ENCODE peak calls at places on chromosomes 16 and 17, in ten cellular contexts. W, M, S, K, A, T, C, G, D and U are unnamed samples.

GRCh38 chr16:56792960-56793359 is 63.0 kb downstream of the NUP93 start:
- DNase-seq in A (peak), M (no peak), T (no peak), G (no peak), W (no peak), D (no peak), K (no peak), S (no peak), C (no peak), U (no peak)

GRCh38 chr16:86495756-86496261 is 14.5 kb upstream of the FOXF1 start:
- DNase-seq in A (no peak), C (no peak), K (no peak), T (no peak), G (no peak), W (no peak), D (no peak), M (no peak), S (no peak), U (no peak)

GRCh38 chr16:30096862-30097563 is 1.0 kb upstream of the YPEL3 start:
- DNase-seq in M (no peak), G (peak), A (no peak), D (no peak), T (peak), S (no peak), W (no peak), K (peak), C (no peak), U (no peak)

GRCh38 chr17:47324224-47325020 is 667 bp downstream of the EFCAB13 start:
- DNase-seq in G (peak), K (peak), W (no peak), C (peak), S (no peak), A (peak), D (peak), T (peak), M (peak), U (peak)

GRCh38 chr17:16933317-16934132 is 38.4 kb downstream of the TNFRSF13B start:
- DNase-seq in S (no peak), W (no peak), A (no peak), D (no peak), T (no peak), C (no peak), K (no peak), G (no peak), M (no peak), U (no peak)

GRCh38 chr16:87086156-87086555 is 231.0 kb downstream of the C16orf95 start:
- DNase-seq in D (no peak), M (peak), G (peak), A (no peak), T (no peak), K (no peak), W (peak), C (no peak), S (no peak), U (peak)

GRCh38 chr16:49189286-49189685 is 92.4 kb downstream of the CBLN1 start:
- DNase-seq in A (no peak), C (no peak), S (no peak), G (no peak), T (no peak), K (no peak), D (no peak), M (no peak), W (peak), U (no peak)

GRCh38 chr17:73474370-73474988 is 162.7 kb upstream of the CDC42EP4 start:
- DNase-seq in C (no peak), G (no peak), A (peak), K (no peak), S (no peak), D (no peak), M (peak), T (no peak), W (peak), U (peak)

GRCh38 chr17:41624208-41625101 is at the start of gene KRT17:
- DNase-seq in M (no peak), D (no peak), G (no peak), A (no peak), W (no peak), T (no peak), S (no peak), C (no peak), K (no peak), U (no peak)

GRCh38 chr16:54446639-54447038 is 160.1 kb upstream of the IRX3 start:
- DNase-seq in D (no peak), K (no peak), C (peak), W (peak), G (no peak), M (peak), S (no peak), A (peak), T (no peak), U (peak)